ENCODE peak calls at places on chromosomes 11 and 22, in eight cellular contexts. P, G, T, M, R, B, Y and Q are unnamed samples.

GRCh38 chr11:66289548-66290331 is 797 bp upstream of the YIF1A start:
- DNase-seq in T (peak), M (no peak), R (peak), G (peak), B (no peak), Y (peak), P (peak), Q (peak)

GRCh38 chr11:85948884-85949283 is 93.7 kb downstream of the CCDC83 start:
- DNase-seq in P (no peak), Y (no peak), R (no peak), B (no peak), G (no peak), T (no peak), M (no peak), Q (no peak)

GRCh38 chr22:16925407-16925966 is 82.5 kb downstream of the GAB4 start:
- DNase-seq in G (no peak), Y (no peak), R (no peak), P (no peak), M (no peak), T (no peak), B (no peak), Q (no peak)

GRCh38 chr11:127003260-127003981 is 2.9 kb upstream of the KIRREL3 start:
- DNase-seq in B (no peak), R (peak), Y (peak), G (peak), M (no peak), T (peak), P (peak), Q (no peak)

GRCh38 chr11:36257351-36257750 is 31.9 kb downstream of the COMMD9 start:
- DNase-seq in R (no peak), P (peak), B (no peak), Y (no peak), G (no peak), T (no peak), M (no peak), Q (no peak)

GRCh38 chr22:23695748-23696325 is 5.0 kb downstream of the RGL4 start:
- DNase-seq in M (no peak), Y (no peak), R (no peak), P (no peak), T (no peak), G (no peak), B (no peak), Q (no peak)

GRCh38 chr11:8928981-8929615 is 3.6 kb downstream of the C11orf16 start:
- DNase-seq in Y (no peak), G (no peak), M (no peak), P (no peak), R (no peak), B (no peak), T (no peak), Q (no peak)

GRCh38 chr11:71452354-71453020 is 516 bp upstream of the NADSYN1 start:
- DNase-seq in P (peak), M (peak), Y (peak), B (no peak), T (no peak), G (peak), R (no peak), Q (peak)

GRCh38 chr22:49724030-49724892 is 103.4 kb downstream of the BRD1 start:
- DNase-seq in G (peak), T (no peak), B (no peak), P (no peak), Y (no peak), R (no peak), M (no peak), Q (no peak)

GRCh38 chr11:64088159-64089026 is 52.7 kb downstream of the FLRT1 start:
- DNase-seq in Y (no peak), R (no peak), G (no peak), P (no peak), B (no peak), T (no peak), M (peak), Q (no peak)

GRCh38 chr11:15770798-15771414 is 585.4 kb downstream of the SOX6 start:
- DNase-seq in T (peak), P (peak), G (peak), B (no peak), M (peak), Y (peak), R (no peak), Q (no peak)

GRCh38 chr22:46467006-46467405 is 70.4 kb downstream of the CELSR1 start:
- DNase-seq in B (no peak), T (no peak), R (no peak), G (no peak), Y (no peak), P (no peak), M (no peak), Q (no peak)

GRCh38 chr22:19626042-19626560 is 88.2 kb upstream of the SEPTIN5 start:
- DNase-seq in R (no peak), P (no peak), B (no peak), G (no peak), M (no peak), Y (no peak), T (no peak), Q (no peak)

GRCh38 chr11:43576834-43577521 is 103.6 kb upstream of the HSD17B12 start:
- DNase-seq in R (no peak), B (no peak), M (peak), T (peak), P (peak), G (peak), Y (no peak), Q (no peak)

GRCh38 chr11:110077866-110078325 is 15.3 kb upstream of the ZC3H12C start:
- DNase-seq in Y (no peak), M (no peak), R (peak), T (no peak), G (peak), B (no peak), P (peak), Q (no peak)

GRCh38 chr11:101915811-101916291 is 471 bp downstream of the ANGPTL5 start:
- DNase-seq in Y (no peak), B (no peak), R (peak), M (peak), G (no peak), P (peak), T (no peak), Q (no peak)

GRCh38 chr11:122101625-122102291 is 14.3 kb downstream of the BLID start:
- DNase-seq in G (peak), M (no peak), B (peak), Y (no peak), R (peak), P (peak), T (peak), Q (no peak)

GRCh38 chr11:18248561-18248960 is at the start of gene SAA2:
- DNase-seq in R (no peak), P (peak), T (no peak), B (no peak), M (no peak), Y (peak), G (no peak), Q (no peak)

GRCh38 chr22:46193898-46194310 is 43.6 kb downstream of the PPARA start:
- DNase-seq in P (no peak), B (peak), G (no peak), R (no peak), T (no peak), M (no peak), Y (peak), Q (no peak)

GRCh38 chr22:22753526-22754267 is 109.3 kb downstream of the GGTLC2 start:
- DNase-seq in M (peak), Y (peak), G (peak), B (peak), R (peak), T (peak), P (peak), Q (peak)

GRCh38 chr22:20552913-20553401 is 45.5 kb downstream of the MED15 start:
- DNase-seq in Y (no peak), T (no peak), R (no peak), B (no peak), M (no peak), G (no peak), P (peak), Q (no peak)

GRCh38 chr22:26610072-26610958 is 7.5 kb downstream of the CRYBB1 start:
- DNase-seq in B (no peak), G (peak), P (no peak), M (peak), R (peak), T (no peak), Y (no peak), Q (no peak)

GRCh38 chr22:43128116-43128515 is 15.1 kb downstream of the MCAT start:
- DNase-seq in R (no peak), T (no peak), G (no peak), M (peak), B (no peak), P (no peak), Y (no peak), Q (no peak)

GRCh38 chr11:12239396-12240298 is 129.3 kb downstream of the MICAL2 start:
- DNase-seq in G (no peak), R (no peak), M (no peak), Y (peak), P (no peak), T (no peak), B (no peak), Q (no peak)

GRCh38 chr11:14110629-14111028 is 148.1 kb downstream of the SPON1 start:
- DNase-seq in G (no peak), R (no peak), Y (no peak), B (no peak), M (no peak), P (no peak), T (no peak), Q (no peak)

GRCh38 chr11:106152013-106152412 is 74.6 kb downstream of the AASDHPPT start:
- DNase-seq in M (no peak), T (no peak), P (peak), B (no peak), G (no peak), Y (no peak), R (no peak), Q (no peak)

GRCh38 chr11:63614136-63614664 is at the start of gene PLAAT3:
- DNase-seq in T (peak), Y (peak), R (peak), P (peak), B (peak), G (peak), M (no peak), Q (no peak)

GRCh38 chr11:726278-726915 is 20.4 kb downstream of the EPS8L2 start:
- DNase-seq in G (peak), Y (peak), T (peak), B (peak), P (no peak), R (no peak), M (peak), Q (peak)

GRCh38 chr11:28123151-28123571 is 15.0 kb downstream of the METTL15 start:
- DNase-seq in T (no peak), B (no peak), R (no peak), P (no peak), M (no peak), Y (no peak), G (no peak), Q (no peak)

GRCh38 chr11:4203603-4204360 is 109.2 kb downstream of the RRM1 start:
- DNase-seq in Y (no peak), R (no peak), B (no peak), G (no peak), P (no peak), T (no peak), M (no peak), Q (no peak)

GRCh38 chr22:29331658-29332300 is 16.3 kb upstream of the RASL10A start:
- DNase-seq in B (no peak), T (no peak), G (no peak), R (no peak), Y (no peak), P (no peak), M (no peak), Q (no peak)

GRCh38 chr11:10666556-10666955 is 27.0 kb downstream of the IRAG1 start:
- DNase-seq in R (no peak), Y (no peak), P (no peak), B (no peak), T (no peak), G (no peak), M (no peak), Q (no peak)

GRCh38 chr11:78253797-78254196 is 65.1 kb downstream of the USP35 start:
- DNase-seq in B (no peak), P (peak), G (no peak), R (peak), Y (no peak), T (no peak), M (no peak), Q (no peak)

GRCh38 chr22:24952837-24953293 is 349 bp downstream of the KIAA1671 start:
- DNase-seq in B (peak), P (peak), T (no peak), M (no peak), Y (peak), G (no peak), R (no peak), Q (no peak)